ENCODE peak calls at places on chromosome 17, in five cellular contexts. I is A549, W is suprapubic skin, Z is tibial nerve, H is SK-N-SH. A is an unnamed sample.

GRCh38 chr17:43755389-43755875 is 3.2 kb downstream of the SOST start:
- DNase-seq in I (no peak), W (no peak), Z (no peak), H (no peak), A (no peak)

GRCh38 chr17:45782889-45783592 is 1.1 kb upstream of the CRHR1 start:
- DNase-seq in I (peak; percentile 58), W (no peak), Z (no peak), H (peak; percentile 94), A (no peak)

GRCh38 chr17:72358465-72358864 is 237.6 kb downstream of the SOX9 start:
- DNase-seq in I (peak; percentile 49), W (no peak), Z (no peak), H (no peak), A (no peak)

GRCh38 chr17:30808785-30809286 is 15.7 kb downstream of the CRLF3 start:
- DNase-seq in I (no peak), W (no peak), Z (no peak), H (no peak), A (no peak)

GRCh38 chr17:15957206-15957605 is 12.3 kb downstream of the ADORA2B start:
- DNase-seq in I (no peak), W (no peak), Z (no peak), H (no peak), A (no peak)

GRCh38 chr17:27233783-27234182 is 60.1 kb upstream of the WSB1 start:
- DNase-seq in I (no peak), W (no peak), Z (no peak), H (no peak), A (no peak)

GRCh38 chr17:67608691-67609090 is 109.0 kb upstream of the NOL11 start:
- DNase-seq in I (no peak), W (no peak), Z (no peak), H (no peak), A (no peak)

GRCh38 chr17:49512296-49513043 is 17.4 kb downstream of the NGFR start:
- DNase-seq in I (no peak), W (no peak), Z (no peak), H (no peak), A (no peak)

GRCh38 chr17:44350733-44351226 is 5.7 kb downstream of the GRN start:
- DNase-seq in I (peak; percentile 73), W (no peak), Z (no peak), H (peak; percentile 96), A (peak; percentile 75)

GRCh38 chr17:59266748-59267147 is 46.4 kb downstream of the GDPD1 start:
- DNase-seq in I (no peak), W (no peak), Z (no peak), H (no peak), A (no peak)

GRCh38 chr17:42553866-42554249 is 1.1 kb downstream of the HSD17B1 start:
- DNase-seq in I (no peak), W (no peak), Z (no peak), H (peak; percentile 68), A (peak; percentile 48)

GRCh38 chr17:74201250-74201649 is 2.2 kb upstream of the RPL38 start:
- DNase-seq in I (peak; percentile 42), W (no peak), Z (no peak), H (no peak), A (no peak)

GRCh38 chr17:59753522-59754467 is 46.3 kb downstream of the VMP1 start:
- DNase-seq in I (peak; percentile 94), W (no peak), Z (no peak), H (peak; percentile 78), A (no peak)

GRCh38 chr17:20184191-20184590 is 175.0 kb downstream of the SPECC1 start:
- DNase-seq in I (peak; percentile 29), W (no peak), Z (no peak), H (no peak), A (no peak)

GRCh38 chr17:20174588-20175265 is 165.6 kb downstream of the SPECC1 start:
- DNase-seq in I (no peak), W (no peak), Z (no peak), H (no peak), A (peak; percentile 39)

GRCh38 chr17:20173091-20173490 is 163.9 kb downstream of the SPECC1 start:
- DNase-seq in I (no peak), W (no peak), Z (no peak), H (no peak), A (no peak)

DNA sequence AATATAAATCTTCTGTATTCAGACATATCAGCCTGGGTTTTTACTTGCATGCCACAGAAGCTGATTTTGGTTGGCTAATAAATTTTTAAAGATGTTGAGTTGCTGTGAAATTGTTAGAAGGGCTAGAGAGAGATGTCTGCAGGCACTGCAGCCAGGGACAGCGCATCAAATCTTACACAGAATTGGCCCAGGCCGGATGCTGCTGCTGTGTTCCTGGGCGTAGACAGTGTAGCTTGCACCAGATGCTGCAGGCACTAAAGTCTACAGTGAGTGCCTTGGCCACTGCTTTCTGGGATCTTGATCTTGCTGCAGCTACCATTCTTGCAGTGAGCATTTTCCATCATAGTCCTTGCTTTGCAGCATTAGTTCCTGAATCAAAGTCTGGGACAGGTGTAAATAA is 169.9 kb downstream of the SPECC1 start:
- DNase-seq in I (no peak), W (no peak), Z (no peak), H (no peak), A (no peak)
- TF ChIP-seq EP300 in I (no peak), W (no peak), Z (no peak), H (no peak), A (no peak)

DNA sequence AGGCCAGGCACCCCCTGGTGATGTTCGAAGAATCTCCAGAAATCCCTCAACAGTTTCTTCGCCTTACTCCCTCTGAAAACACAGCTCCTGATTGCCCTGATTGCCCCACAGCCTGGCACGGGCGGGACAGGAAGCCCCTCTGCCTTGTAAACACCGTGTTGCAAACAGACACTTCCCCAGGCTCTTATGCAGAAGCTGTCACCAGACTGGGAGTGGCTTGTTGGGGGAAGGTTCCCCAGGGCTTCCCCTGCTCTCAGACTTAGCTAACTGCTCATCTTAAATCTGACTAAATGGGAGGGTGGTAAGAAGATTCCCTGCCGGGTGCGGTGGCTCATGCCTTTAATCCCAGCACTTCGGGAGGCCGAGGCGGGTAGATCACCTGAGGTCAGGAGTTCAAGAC is 11.2 kb downstream of the PIK3R5 start:
- DNase-seq in I (no peak), W (peak; percentile 76), Z (peak; percentile 35), H (no peak), A (peak; percentile 50)
- TF ChIP-seq EP300 in I (no peak), W (no peak), Z (peak; percentile 81), H (no peak), A (no peak)

GRCh38 chr17:78125976-78126894 is 2.3 kb downstream of the TMC6 start:
- DNase-seq in I (no peak), W (no peak), Z (no peak), H (peak; percentile 89), A (no peak)

GRCh38 chr17:78126895-78127239 is 1.7 kb downstream of the TMC6 start:
- DNase-seq in I (no peak), W (no peak), Z (no peak), H (no peak), A (no peak)

GRCh38 chr17:78127888-78128615 is 503 bp downstream of the TMC6 start:
- DNase-seq in I (no peak), W (peak; percentile 77), Z (no peak), H (peak; percentile 84), A (peak; percentile 48)

GRCh38 chr17:78128616-78129384 is at the start of gene TMC6:
- DNase-seq in I (peak; percentile 56), W (peak; percentile 70), Z (no peak), H (peak; percentile 93), A (peak; percentile 74)

DNA sequence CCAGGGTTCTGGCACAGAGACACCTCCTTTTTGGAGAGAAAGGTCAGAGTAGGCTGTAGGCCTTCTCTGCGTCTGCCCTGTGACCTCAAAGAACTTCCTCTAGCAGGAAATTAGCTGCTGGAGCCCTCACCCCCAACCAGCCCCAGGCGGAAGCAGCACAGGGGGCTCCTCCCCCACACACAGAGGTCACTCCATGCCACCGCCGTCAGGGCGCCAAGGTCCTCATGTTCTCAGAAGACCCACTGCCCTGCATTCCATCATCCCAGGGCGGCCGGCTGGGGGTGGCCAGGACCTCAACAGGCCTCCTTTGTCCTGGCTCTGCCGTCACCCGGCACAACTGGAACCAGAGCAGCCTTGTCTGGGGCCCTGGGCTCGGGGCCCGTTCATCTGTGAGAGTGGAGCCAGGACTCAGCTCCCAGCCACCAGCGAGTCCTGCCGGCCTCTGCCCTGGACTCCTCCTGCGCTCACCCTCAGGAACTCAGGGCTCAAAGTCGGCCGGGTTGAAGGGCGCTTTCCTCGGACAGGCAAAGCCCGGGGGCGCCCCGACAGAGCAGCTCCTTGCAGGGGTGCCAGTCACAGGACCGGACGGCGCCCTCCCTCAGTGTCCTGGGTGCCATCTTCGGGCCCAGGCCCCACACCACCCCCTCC is 1.2 kb downstream of the TMC6 start:
- DNase-seq in I (no peak), W (no peak), Z (peak; percentile 37), H (peak; percentile 58), A (peak; percentile 57)
- TF ChIP-seq EP300 in I (no peak), W (no peak), Z (peak; percentile 85), H (no peak), A (no peak)

GRCh38 chr17:62919388-62919787 is 46.6 kb upstream of the TANC2 start:
- DNase-seq in I (peak; percentile 23), W (no peak), Z (no peak), H (no peak), A (no peak)

GRCh38 chr17:62912363-62912762 is 53.7 kb upstream of the TANC2 start:
- DNase-seq in I (no peak), W (no peak), Z (no peak), H (no peak), A (no peak)

GRCh38 chr17:62913971-62914370 is 52.1 kb upstream of the TANC2 start:
- DNase-seq in I (no peak), W (no peak), Z (no peak), H (no peak), A (no peak)

GRCh38 chr17:62920300-62920699 is 45.7 kb upstream of the TANC2 start:
- DNase-seq in I (no peak), W (no peak), Z (no peak), H (no peak), A (no peak)

DNA sequence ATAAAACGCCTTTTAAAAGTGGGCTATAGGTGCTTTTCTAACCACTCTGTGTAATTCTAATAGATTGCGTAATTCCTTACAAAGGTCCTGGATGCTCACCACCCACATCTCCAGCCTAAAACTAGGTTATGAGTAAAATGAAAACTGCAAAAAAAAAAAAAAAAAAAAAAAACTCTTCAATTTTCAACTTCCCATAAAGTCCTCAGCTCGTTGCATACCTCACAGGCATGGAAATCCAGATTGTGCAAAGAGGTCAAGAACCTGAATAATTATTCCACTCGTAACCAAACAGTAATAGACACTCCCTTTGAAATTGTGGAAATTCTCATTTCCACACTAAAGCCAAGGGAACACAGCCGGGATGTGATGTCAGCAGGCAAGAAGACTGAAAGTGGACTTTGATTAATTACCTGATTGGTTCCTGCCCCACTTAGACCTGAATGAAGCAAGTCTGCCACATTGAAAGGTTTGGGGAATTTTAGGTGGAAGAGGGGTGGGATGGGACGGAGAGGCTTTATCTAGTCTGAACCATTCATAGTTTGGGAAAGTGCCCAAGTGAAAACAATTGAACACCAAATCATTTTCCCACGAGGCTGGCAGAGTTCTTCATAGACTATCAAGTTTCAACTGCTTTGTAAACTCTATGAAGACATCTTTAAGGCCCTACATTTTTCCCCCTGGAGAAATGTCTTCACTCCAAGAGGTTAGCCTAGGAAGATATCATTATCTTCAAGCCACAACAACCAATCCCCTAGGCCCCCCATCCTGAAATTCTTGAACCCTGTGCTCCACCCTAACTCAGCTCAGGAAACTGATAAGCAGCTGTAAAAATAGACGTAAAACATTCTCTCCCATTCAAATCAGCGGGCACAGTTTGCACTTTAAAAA is 49.1 kb upstream of the TANC2 start:
- DNase-seq in I (no peak), W (no peak), Z (no peak), H (no peak), A (no peak)
- TF ChIP-seq EP300 in I (no peak), W (no peak), Z (no peak), H (no peak), A (no peak)